ENCODE peak calls at places on chromosomes 2 and 18, in four cellular contexts. One of them, this sample, is unnamed.

GRCh38 chr2:149564983-149565382 is 22.6 kb downstream of the MMADHC start:
- DNase-seq in C1 segment of cervical spinal cord: no peak
- DNase-seq in cardiac septum: no peak
- DNase-seq in activated T-cell treated with anti-CD3 and anti-CD28 coated beads for 4 hours: no peak
- DNase-seq in this sample: no peak

GRCh38 chr2:138238908-138239307 is 262.7 kb upstream of the SPOPL start:
- DNase-seq in activated T-cell treated with anti-CD3 and anti-CD28 coated beads for 4 hours: no peak
- DNase-seq in C1 segment of cervical spinal cord: no peak
- DNase-seq in cardiac septum: no peak
- DNase-seq in this sample: no peak

GRCh38 chr2:52474091-52474490 is 1293.5 kb upstream of the CHAC2 start:
- DNase-seq in C1 segment of cervical spinal cord: no peak
- DNase-seq in cardiac septum: no peak
- DNase-seq in activated T-cell treated with anti-CD3 and anti-CD28 coated beads for 4 hours: no peak
- DNase-seq in this sample: no peak

GRCh38 chr18:59697236-59697932 is at the start of gene CCBE1:
- DNase-seq in cardiac septum: no peak
- DNase-seq in activated T-cell treated with anti-CD3 and anti-CD28 coated beads for 4 hours: no peak
- DNase-seq in C1 segment of cervical spinal cord: no peak
- DNase-seq in this sample: peak; percentile 81

GRCh38 chr2:25669520-25669919 is 3.9 kb downstream of the DTNB start:
- DNase-seq in cardiac septum: no peak
- DNase-seq in activated T-cell treated with anti-CD3 and anti-CD28 coated beads for 4 hours: no peak
- DNase-seq in C1 segment of cervical spinal cord: no peak
- DNase-seq in this sample: no peak

GRCh38 chr2:9345997-9346396 is 77.3 kb downstream of the ITGB1BP1 start:
- DNase-seq in C1 segment of cervical spinal cord: no peak
- DNase-seq in activated T-cell treated with anti-CD3 and anti-CD28 coated beads for 4 hours: no peak
- DNase-seq in cardiac septum: no peak
- DNase-seq in this sample: no peak

GRCh38 chr18:46042571-46043123 is 29.4 kb downstream of the PSTPIP2 start:
- DNase-seq in C1 segment of cervical spinal cord: no peak
- DNase-seq in cardiac septum: no peak
- DNase-seq in activated T-cell treated with anti-CD3 and anti-CD28 coated beads for 4 hours: no peak
- DNase-seq in this sample: peak; percentile 55

GRCh38 chr18:58046087-58046793 is 2.2 kb downstream of the NEDD4L start:
- DNase-seq in C1 segment of cervical spinal cord: no peak
- DNase-seq in activated T-cell treated with anti-CD3 and anti-CD28 coated beads for 4 hours: no peak
- DNase-seq in cardiac septum: no peak
- DNase-seq in this sample: peak; percentile 35

GRCh38 chr2:8583400-8584173 is 98.3 kb upstream of the ID2 start:
- DNase-seq in cardiac septum: peak; percentile 98
- DNase-seq in C1 segment of cervical spinal cord: peak; percentile 18
- DNase-seq in activated T-cell treated with anti-CD3 and anti-CD28 coated beads for 4 hours: peak; percentile 62
- DNase-seq in this sample: peak; percentile 3

GRCh38 chr2:129912066-129912820 is 67.2 kb upstream of the RAB6C start:
- DNase-seq in activated T-cell treated with anti-CD3 and anti-CD28 coated beads for 4 hours: no peak
- DNase-seq in C1 segment of cervical spinal cord: no peak
- DNase-seq in cardiac septum: peak; percentile 71
- DNase-seq in this sample: no peak

GRCh38 chr2:37378411-37378810 is 34.0 kb downstream of the QPCT start:
- DNase-seq in cardiac septum: no peak
- DNase-seq in C1 segment of cervical spinal cord: no peak
- DNase-seq in activated T-cell treated with anti-CD3 and anti-CD28 coated beads for 4 hours: no peak
- DNase-seq in this sample: peak; percentile 84

GRCh38 chr2:236608308-236608564 is 38.6 kb downstream of the ACKR3 start:
- DNase-seq in activated T-cell treated with anti-CD3 and anti-CD28 coated beads for 4 hours: no peak
- DNase-seq in C1 segment of cervical spinal cord: no peak
- DNase-seq in cardiac septum: no peak
- DNase-seq in this sample: no peak

GRCh38 chr2:162118166-162119031 is 33.6 kb downstream of the GCG start:
- DNase-seq in activated T-cell treated with anti-CD3 and anti-CD28 coated beads for 4 hours: no peak
- DNase-seq in C1 segment of cervical spinal cord: no peak
- DNase-seq in cardiac septum: no peak
- DNase-seq in this sample: peak; percentile 90

GRCh38 chr2:103448416-103448815 is 686.6 kb downstream of the TMEM182 start:
- DNase-seq in cardiac septum: no peak
- DNase-seq in activated T-cell treated with anti-CD3 and anti-CD28 coated beads for 4 hours: no peak
- DNase-seq in C1 segment of cervical spinal cord: no peak
- DNase-seq in this sample: no peak

GRCh38 chr18:22314406-22314805 is 103.3 kb downstream of the CTAGE1 start:
- DNase-seq in cardiac septum: no peak
- DNase-seq in activated T-cell treated with anti-CD3 and anti-CD28 coated beads for 4 hours: no peak
- DNase-seq in C1 segment of cervical spinal cord: no peak
- DNase-seq in this sample: peak; percentile 80

GRCh38 chr2:178806543-178806942 is 680 bp downstream of the TTN start:
- DNase-seq in C1 segment of cervical spinal cord: no peak
- DNase-seq in cardiac septum: no peak
- DNase-seq in activated T-cell treated with anti-CD3 and anti-CD28 coated beads for 4 hours: no peak
- DNase-seq in this sample: no peak

GRCh38 chr2:210318491-210318890 is 3.5 kb upstream of the MYL1 start:
- DNase-seq in cardiac septum: no peak
- DNase-seq in activated T-cell treated with anti-CD3 and anti-CD28 coated beads for 4 hours: no peak
- DNase-seq in C1 segment of cervical spinal cord: no peak
- DNase-seq in this sample: no peak

GRCh38 chr18:34976899-34977786 is 64.1 kb upstream of the MAPRE2 start:
- DNase-seq in cardiac septum: peak; percentile 92
- DNase-seq in activated T-cell treated with anti-CD3 and anti-CD28 coated beads for 4 hours: peak; percentile 69
- DNase-seq in C1 segment of cervical spinal cord: peak; percentile 9
- DNase-seq in this sample: peak; percentile 24